ENCODE peak calls at places on chromosomes 4 and X, in five cellular contexts. F, H, Y, J and C are unnamed samples.

GRCh38 chrX:108699368-108699767 is 37.0 kb downstream of the IRS4 start:
- DNase-seq in F (peak; percentile 16), H (peak; percentile 49), Y (no peak), J (no peak), C (no peak)

GRCh38 chr4:26022346-26022891 is 108.4 kb downstream of the SMIM20 start:
- DNase-seq in F (no peak), H (no peak), Y (no peak), J (no peak), C (no peak)

GRCh38 chr4:184104419-184105101 is 113.1 kb downstream of the ENPP6 start:
- DNase-seq in F (no peak), H (no peak), Y (no peak), J (no peak), C (no peak)

GRCh38 chrX:10833299-10834169 is 213.1 kb upstream of the MID1 start:
- DNase-seq in F (no peak), H (peak; percentile 65), Y (peak; percentile 71), J (no peak), C (peak; percentile 47)

GRCh38 chrX:19807414-19807813 is 80.0 kb downstream of the SH3KBP1 start:
- DNase-seq in F (no peak), H (no peak), Y (no peak), J (no peak), C (no peak)

GRCh38 chr4:87035881-87036509 is 101.2 kb downstream of the AFF1 start:
- DNase-seq in F (no peak), H (no peak), Y (no peak), J (no peak), C (no peak)

GRCh38 chr4:10534820-10535219 is 77.6 kb upstream of the ZNF518B start:
- DNase-seq in F (no peak), H (no peak), Y (no peak), J (no peak), C (no peak)

GRCh38 chr4:170990989-170991589 is 822.1 kb upstream of the GALNTL6 start:
- DNase-seq in F (peak; percentile 37), H (peak; percentile 82), Y (no peak), J (no peak), C (peak; percentile 67)

GRCh38 chr4:86608757-86609375 is 14.8 kb downstream of the PTPN13 start:
- DNase-seq in F (no peak), H (no peak), Y (no peak), J (no peak), C (no peak)

GRCh38 chr4:15649914-15650545 is 5.1 kb downstream of the FBXL5 start:
- DNase-seq in F (peak; percentile 45), H (peak; percentile 89), Y (no peak), J (peak; percentile 38), C (peak; percentile 54)

GRCh38 chrX:18983711-18984380 is at the start of gene PHKA2:
- DNase-seq in F (no peak), H (peak; percentile 61), Y (peak; percentile 70), J (no peak), C (peak; percentile 57)

GRCh38 chr4:121307441-121308327 is 73.1 kb downstream of the QRFPR start:
- DNase-seq in F (peak; percentile 63), H (peak; percentile 85), Y (no peak), J (no peak), C (peak; percentile 58)

GRCh38 chr4:8534601-8535000 is 45.6 kb upstream of the GPR78 start:
- DNase-seq in F (no peak), H (peak; percentile 15), Y (no peak), J (no peak), C (no peak)
- H3K27ac ChIP-seq in F (no peak overlapping the region), H (peak overlapping the region; percentile 81), Y (peak overlapping the region; percentile 57), J (no peak overlapping the region), C (peak overlapping the region; percentile 86)

GRCh38 chrX:153625271-153626024 is 21.6 kb upstream of the DUSP9 start:
- DNase-seq in F (no peak), H (no peak), Y (peak; percentile 56), J (no peak), C (no peak)

GRCh38 chrX:153621949-153622598 is 23.1 kb upstream of the CCNQ start:
- DNase-seq in F (no peak), H (no peak), Y (no peak), J (no peak), C (no peak)

GRCh38 chrX:153624196-153625091 is 22.6 kb upstream of the DUSP9 start:
- DNase-seq in F (no peak), H (no peak), Y (peak; percentile 52), J (no peak), C (no peak)

GRCh38 chrX:153622661-153623309 is 23.8 kb upstream of the CCNQ start:
- DNase-seq in F (no peak), H (no peak), Y (no peak), J (no peak), C (no peak)

GRCh38 chrX:153623310-153624029 is 23.5 kb upstream of the DUSP9 start:
- DNase-seq in F (no peak), H (no peak), Y (peak; percentile 53), J (no peak), C (no peak)
- H3K27ac ChIP-seq in F (no peak overlapping the region), H (no peak overlapping the region), Y (no peak overlapping the region), J (no peak overlapping the region), C (no peak overlapping the region)

GRCh38 chrX:43005561-43005960 is 227.6 kb upstream of the PPP1R2C start:
- DNase-seq in F (no peak), H (peak; percentile 31), Y (no peak), J (no peak), C (peak; percentile 39)
- H3K27ac ChIP-seq in F (no peak overlapping the region), H (peak overlapping the region; percentile 83), Y (no peak overlapping the region), J (no peak overlapping the region), C (peak overlapping the region; percentile 99)

GRCh38 chr4:40838742-40839141 is 89.0 kb downstream of the NSUN7 start:
- DNase-seq in F (no peak), H (peak; percentile 37), Y (no peak), J (no peak), C (no peak)

GRCh38 chr4:40842725-40843401 is 93.1 kb downstream of the NSUN7 start:
- DNase-seq in F (no peak), H (no peak), Y (peak; percentile 13), J (no peak), C (no peak)

GRCh38 chr4:40842318-40842717 is 92.6 kb downstream of the NSUN7 start:
- DNase-seq in F (no peak), H (no peak), Y (peak; percentile 71), J (no peak), C (no peak)

GRCh38 chr4:40840255-40840984 is 90.7 kb downstream of the NSUN7 start:
- DNase-seq in F (no peak), H (no peak), Y (no peak), J (no peak), C (no peak)

GRCh38 chr4:40840985-40841571 is 91.3 kb downstream of the NSUN7 start:
- DNase-seq in F (peak; percentile 71), H (peak; percentile 98), Y (peak; percentile 66), J (peak; percentile 16), C (peak; percentile 96)
- H3K27ac ChIP-seq in F (no peak overlapping the region), H (peak overlapping the region; percentile 43), Y (no peak overlapping the region), J (no peak overlapping the region), C (no peak overlapping the region)

GRCh38 chr4:1813231-1813630 is 20.1 kb downstream of the FGFR3 start:
- DNase-seq in F (no peak), H (no peak), Y (no peak), J (no peak), C (no peak)
- H3K27ac ChIP-seq in F (no peak overlapping the region), H (no peak overlapping the region), Y (no peak overlapping the region), J (no peak overlapping the region), C (no peak overlapping the region)

GRCh38 chr4:140256941-140257340 is 103.0 kb upstream of the MAML3 start:
- DNase-seq in F (no peak), H (no peak), Y (no peak), J (no peak), C (no peak)
- H3K27ac ChIP-seq in F (no peak overlapping the region), H (no peak overlapping the region), Y (peak overlapping the region; percentile 64), J (no peak overlapping the region), C (no peak overlapping the region)

GRCh38 chr4:112284166-112284565 is 1.5 kb downstream of the TIFA start:
- DNase-seq in F (no peak), H (no peak), Y (no peak), J (no peak), C (no peak)

GRCh38 chr4:112284662-112285411 is 867 bp downstream of the TIFA start:
- DNase-seq in F (no peak), H (no peak), Y (no peak), J (peak; percentile 31), C (no peak)

GRCh38 chr4:112279882-112280315 is 5.8 kb downstream of the TIFA start:
- DNase-seq in F (no peak), H (no peak), Y (no peak), J (no peak), C (no peak)

GRCh38 chr4:112280657-112281056 is 5.0 kb downstream of the TIFA start:
- DNase-seq in F (no peak), H (no peak), Y (no peak), J (no peak), C (no peak)

DNA sequence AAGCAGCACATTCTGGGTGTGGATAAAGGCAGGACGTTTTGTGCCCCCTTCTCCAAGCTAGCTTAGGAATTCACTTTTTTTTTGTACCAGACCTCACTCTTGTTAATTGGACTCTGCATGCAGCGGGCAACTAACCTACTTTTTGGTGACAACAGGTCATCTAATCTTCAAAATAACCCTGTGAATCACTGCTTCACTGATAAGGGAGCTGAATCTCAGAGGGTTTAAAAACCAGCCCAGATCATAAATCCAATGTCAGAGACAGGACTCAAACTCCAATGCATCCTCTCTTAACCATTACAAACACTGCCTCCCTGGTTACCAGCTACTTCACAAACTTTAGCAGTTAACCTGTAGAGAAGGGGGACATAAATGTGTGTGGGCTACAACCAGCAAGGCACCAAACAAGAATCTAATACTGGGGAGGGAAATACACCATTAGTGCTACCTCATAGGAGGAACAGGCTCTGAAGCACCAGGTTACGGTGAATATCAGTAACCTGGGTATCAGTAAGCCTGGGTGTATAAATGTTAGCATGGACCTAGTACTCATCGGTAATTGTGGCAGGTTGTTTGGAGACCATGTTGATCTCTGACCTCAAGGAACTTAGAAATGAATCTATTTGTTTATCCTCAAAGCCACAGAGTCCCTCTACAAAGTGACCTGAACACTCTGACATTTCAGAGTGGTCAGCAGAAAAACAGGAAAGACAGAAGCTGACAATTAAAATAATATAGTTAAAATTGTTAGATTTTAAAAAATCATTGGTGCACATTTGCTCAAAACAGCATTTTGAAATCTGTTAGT is 2.6 kb downstream of the TIFA start:
- DNase-seq in F (no peak), H (no peak), Y (no peak), J (no peak), C (no peak)
- H3K27ac ChIP-seq in F (no peak overlapping the region), H (no peak overlapping the region), Y (no peak overlapping the region), J (no peak overlapping the region), C (no peak overlapping the region)